ENCODE peak calls at places on chromosomes 11 and 22, in five cellular contexts. Z is stimulated activated CD4-positive, alpha-beta T cell treated with anti-CD3 and anti-CD28 coated beads, TNF-alpha, amount 100 ng/mL, for 4 hours; I is NCI-H774; M is activated CD4-positive, alpha-beta T cell treated with anti-CD3 and anti-CD28 coated beads, Interleukin-2, amount 50 U/mL, for 48 hours; X is WTC11. J is an unnamed sample.

GRCh38 chr11:3861698-3862097 is 6.2 kb downstream of the STIM1 start:
- DNase-seq in Z (no peak), I (no peak), M (peak), X (no peak), J (no peak)

GRCh38 chr11:69018924-69019323 is 5.9 kb upstream of the MRGPRF start:
- DNase-seq in Z (no peak), I (no peak), M (no peak), X (no peak), J (no peak)

GRCh38 chr11:79314906-79315689 is 125.7 kb downstream of the TENM4 start:
- DNase-seq in Z (no peak), I (no peak), M (no peak), X (peak), J (peak)

GRCh38 chr11:78689558-78690153 is 115.0 kb upstream of the NARS2 start:
- DNase-seq in Z (no peak), I (peak), M (no peak), X (no peak), J (no peak)

GRCh38 chr11:109704432-109704831 is 282.4 kb downstream of the C11orf87 start:
- DNase-seq in Z (no peak), I (no peak), M (no peak), X (no peak), J (no peak)

GRCh38 chr11:74780277-74780870 is 31.7 kb downstream of the RNF169 start:
- DNase-seq in Z (no peak), I (no peak), M (no peak), X (no peak), J (no peak)

GRCh38 chr11:16454284-16454683 is 97.9 kb upstream of the SOX6 start:
- DNase-seq in Z (no peak), I (no peak), M (no peak), X (no peak), J (no peak)

GRCh38 chr22:46655861-46656608 is 35.8 kb downstream of the GRAMD4 start:
- DNase-seq in Z (no peak), I (no peak), M (no peak), X (no peak), J (no peak)

GRCh38 chr11:114398303-114398920 is 1.9 kb downstream of the C11orf71 start:
- DNase-seq in Z (no peak), I (no peak), M (no peak), X (no peak), J (no peak)

GRCh38 chr11:112961146-112961668 is at the start of gene NCAM1:
- DNase-seq in Z (no peak), I (peak), M (peak), X (peak), J (peak)

GRCh38 chr11:101129203-101129943 is at the start of gene PGR:
- DNase-seq in Z (no peak), I (peak), M (no peak), X (peak), J (peak)

GRCh38 chr11:110299006-110299785 is 2.8 kb upstream of the RDX start:
- DNase-seq in Z (no peak), I (no peak), M (no peak), X (no peak), J (no peak)

GRCh38 chr11:10818594-10818993 is 9.9 kb upstream of the EIF4G2 start:
- DNase-seq in Z (no peak), I (no peak), M (no peak), X (no peak), J (no peak)

GRCh38 chr11:2296913-2297622 is 4.7 kb downstream of the C11orf21 start:
- DNase-seq in Z (no peak), I (no peak), M (peak), X (no peak), J (no peak)

GRCh38 chr11:16809901-16810668 is 71.6 kb downstream of the C11orf58 start:
- DNase-seq in Z (no peak), I (no peak), M (no peak), X (no peak), J (no peak)

GRCh38 chr22:23058481-23059336 is 11.6 kb upstream of the GNAZ start:
- DNase-seq in Z (no peak), I (no peak), M (no peak), X (peak), J (no peak)

GRCh38 chr11:63922673-63923192 is 5.8 kb upstream of the RCOR2 start:
- DNase-seq in Z (no peak), I (no peak), M (no peak), X (no peak), J (no peak)

GRCh38 chr22:36874731-36875130 is 13.9 kb downstream of the NCF4 start:
- DNase-seq in Z (no peak), I (no peak), M (no peak), X (no peak), J (no peak)

J was measured in neuronal stem cell.